ENCODE peak calls at places on chromosomes 7 and 10, in four cellular contexts. E is WTC11, I is K562, H is GM12878. N is an unnamed sample.

GRCh38 chr7:70674268-70675025 is 457.5 kb upstream of the GALNT17 start:
- DNase-seq in H (no peak), E (no peak), I (no peak), N (no peak)

GRCh38 chr7:132654150-132654549 is 77.9 kb upstream of the PLXNA4 start:
- DNase-seq in E (peak; percentile 16), I (peak; percentile 51), H (no peak), N (no peak)

GRCh38 chr10:116669832-116670644 is 49.3 kb downstream of the PNLIPRP2 start:
- DNase-seq in I (peak; percentile 62), H (no peak), E (peak; percentile 83), N (peak; percentile 39)

GRCh38 chr7:129163875-129164544 is 19.5 kb downstream of the TSPAN33 start:
- DNase-seq in H (no peak), I (peak; percentile 69), E (no peak), N (peak; percentile 40)

GRCh38 chr10:123564631-123565030 is 101.5 kb upstream of the GPR26 start:
- DNase-seq in H (no peak), I (no peak), E (no peak), N (no peak)

GRCh38 chr7:83148776-83149175 is 13.9 kb downstream of the PCLO start:
- DNase-seq in E (no peak), I (no peak), H (no peak), N (no peak)

GRCh38 chr10:132163278-132163765 is 23.4 kb upstream of the DPYSL4 start:
- DNase-seq in I (peak; percentile 84), E (peak; percentile 88), H (no peak), N (peak; percentile 33)

GRCh38 chr7:32293833-32294232 is 196.3 kb downstream of the LSM5 start:
- DNase-seq in H (no peak), I (no peak), E (peak; percentile 15), N (no peak)

GRCh38 chr7:11835260-11835659 is 3.3 kb upstream of the THSD7A start:
- DNase-seq in I (no peak), E (no peak), H (no peak), N (no peak)

GRCh38 chr7:6209340-6209739 is 63.1 kb downstream of the CYTH3 start:
- DNase-seq in H (no peak), I (no peak), E (no peak), N (no peak)

GRCh38 chr10:75272896-75273295 is 37.1 kb upstream of the COMTD1 start:
- DNase-seq in I (no peak), E (no peak), H (no peak), N (peak; percentile 12)

GRCh38 chr10:87816163-87816841 is 1.7 kb downstream of the ATAD1 start:
- DNase-seq in E (no peak), H (no peak), I (no peak), N (no peak)

GRCh38 chr7:139821349-139822115 is 7.5 kb upstream of the TBXAS1 start:
- DNase-seq in E (no peak), I (no peak), H (no peak), N (no peak)

GRCh38 chr10:132848306-132848705 is 62.4 kb upstream of the NKX6-2 start:
- DNase-seq in H (no peak), I (no peak), E (peak; percentile 15), N (no peak)

GRCh38 chr7:71350680-71351079 is 218.7 kb downstream of the GALNT17 start:
- DNase-seq in H (no peak), I (no peak), E (no peak), N (no peak)

GRCh38 chr10:124291009-124291671 is 127.6 kb downstream of the OAT start:
- DNase-seq in H (no peak), I (no peak), E (no peak), N (no peak)

GRCh38 chr7:93883078-93883916 is 7.3 kb downstream of the TFPI2 start:
- DNase-seq in H (no peak), E (no peak), I (no peak), N (no peak)

GRCh38 chr10:130498042-130498441 is 361.9 kb downstream of the GLRX3 start:
- DNase-seq in H (no peak), E (no peak), I (no peak), N (no peak)

GRCh38 chr10:21314234-21314633 is 211.2 kb downstream of the SKIDA1 start:
- DNase-seq in E (no peak), I (no peak), H (no peak), N (peak; percentile 27)

GRCh38 chr10:50937230-50937907 is 51.9 kb upstream of the A1CF start:
- DNase-seq in I (peak; percentile 14), H (no peak), E (no peak), N (peak; percentile 24)

GRCh38 chr7:65373608-65374351 is at the start of gene ZNF92:
- DNase-seq in E (peak; percentile 99), H (peak; percentile 96), I (peak; percentile 98), N (peak; percentile 97)

GRCh38 chr10:11551915-11552602 is 59.4 kb downstream of the USP6NL start:
- DNase-seq in H (no peak), I (peak; percentile 32), E (no peak), N (peak; percentile 63)

GRCh38 chr7:148699772-148700629 is 1.3 kb downstream of the CUL1 start:
- DNase-seq in I (peak; percentile 66), H (no peak), E (no peak), N (peak; percentile 33)

GRCh38 chr10:7562026-7562425 is 104.7 kb downstream of the ITIH5 start:
- DNase-seq in I (no peak), E (no peak), H (no peak), N (no peak)

GRCh38 chr7:117716707-117717294 is 156.4 kb downstream of the CTTNBP2 start:
- DNase-seq in I (no peak), H (no peak), E (no peak), N (no peak)

GRCh38 chr10:25018703-25019102 is 2.3 kb downstream of the THNSL1 start:
- DNase-seq in E (no peak), I (no peak), H (no peak), N (no peak)

GRCh38 chr10:14405076-14406065 is 74.6 kb upstream of the FRMD4A start:
- DNase-seq in H (no peak), E (no peak), I (no peak), N (no peak)

GRCh38 chr7:322111-322671 is 32.2 kb downstream of the FOXL3 start:
- DNase-seq in I (peak; percentile 98), E (peak; percentile 94), H (no peak), N (no peak)

GRCh38 chr10:121337356-121337936 is 260.8 kb downstream of the FGFR2 start:
- DNase-seq in I (no peak), H (no peak), E (no peak), N (no peak)

GRCh38 chr10:26486985-26487850 is 49.1 kb downstream of the APBB1IP start:
- DNase-seq in I (no peak), H (peak; percentile 79), E (no peak), N (peak; percentile 3)

GRCh38 chr7:128017880-128018845 is 13.1 kb downstream of the LRRC4 start:
- DNase-seq in H (no peak), I (no peak), E (no peak), N (no peak)

GRCh38 chr7:66162622-66163021 is 42.5 kb upstream of the TPST1 start:
- DNase-seq in E (no peak), H (no peak), I (no peak), N (no peak)

GRCh38 chr10:130786365-130786966 is 525.1 kb downstream of the TCERG1L start:
- DNase-seq in I (no peak), H (no peak), E (no peak), N (no peak)

GRCh38 chr7:29228289-29229011 is 33.9 kb downstream of the CHN2 start:
- DNase-seq in H (no peak), I (no peak), E (no peak), N (peak; percentile 92)

GRCh38 chr7:117212969-117213877 is 109.6 kb downstream of the WNT2 start:
- DNase-seq in E (peak; percentile 73), H (peak; percentile 42), I (peak; percentile 85), N (peak; percentile 42)

GRCh38 chr7:127807340-127807739 is 155.3 kb downstream of the SND1 start:
- DNase-seq in I (no peak), H (no peak), E (no peak), N (no peak)

GRCh38 chr7:43872401-43873165 is 3.3 kb upstream of the MRPS24 start:
- DNase-seq in E (no peak), I (peak; percentile 34), H (no peak), N (no peak)

GRCh38 chr7:24783731-24784130 is 26.5 kb upstream of the GSDME start:
- DNase-seq in E (no peak), H (no peak), I (no peak), N (no peak)

DNA sequence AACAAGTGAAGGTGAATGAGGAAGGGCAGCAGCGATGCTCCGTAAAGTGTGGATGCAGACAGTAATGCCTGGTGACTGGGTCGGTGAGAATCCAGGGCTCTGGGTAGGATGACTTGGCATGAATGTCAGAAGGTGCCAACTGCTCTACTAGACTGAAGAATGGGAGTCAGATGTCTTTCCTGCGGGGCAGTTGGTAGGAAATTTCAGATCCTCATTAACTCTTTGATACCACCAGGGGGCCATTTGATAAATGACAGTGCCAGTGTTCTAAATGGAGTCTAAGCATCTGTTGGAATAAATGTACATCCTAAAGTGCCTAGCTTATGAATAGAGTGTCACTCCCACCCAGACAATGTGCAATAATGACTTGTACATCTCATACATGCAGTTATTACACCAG is 462.0 kb downstream of the GRM8 start:
- DNase-seq in I (no peak), H (no peak), E (no peak), N (no peak)
- TF ChIP-seq TCF7 in I (no peak), H (no peak), E (no peak), N (no peak)

GRCh38 chr7:152076324-152076821 is 50.9 kb downstream of the GALNT11 start:
- DNase-seq in H (no peak), I (peak; percentile 65), E (peak; percentile 65), N (peak; percentile 18)
- TF ChIP-seq USF2 in H (no peak), I (no peak), E (no peak), N (no peak)

GRCh38 chr7:46139079-46139478 is 218.0 kb upstream of the IGFBP3 start:
- DNase-seq in E (no peak), I (no peak), H (peak; percentile 48), N (no peak)
- TF ChIP-seq TCF7 in E (no peak), I (no peak), H (no peak), N (no peak)

GRCh38 chr10:114697061-114697598 is 39.1 kb upstream of the ABLIM1 start:
- DNase-seq in E (no peak), H (no peak), I (no peak), N (no peak)
- TF ChIP-seq USF2 in E (no peak), H (no peak), I (no peak), N (no peak)

GRCh38 chr10:70652761-70653657 is 19.3 kb upstream of the ADAMTS14 start:
- DNase-seq in I (peak; percentile 63), H (no peak), E (no peak), N (no peak)

GRCh38 chr10:70658582-70659136 is 13.6 kb upstream of the ADAMTS14 start:
- DNase-seq in H (no peak), I (no peak), E (no peak), N (no peak)

GRCh38 chr10:70657036-70657435 is 15.3 kb upstream of the ADAMTS14 start:
- DNase-seq in H (no peak), E (no peak), I (no peak), N (no peak)

GRCh38 chr10:70656489-70656888 is 15.8 kb upstream of the ADAMTS14 start:
- DNase-seq in I (peak; percentile 72), H (peak; percentile 56), E (no peak), N (no peak)

GRCh38 chr10:70655316-70655715 is 17.0 kb upstream of the ADAMTS14 start:
- DNase-seq in I (no peak), H (no peak), E (no peak), N (no peak)
- TF ChIP-seq TCF7 in I (no peak), H (no peak), E (no peak), N (no peak)

GRCh38 chr7:144050093-144050492 is 1.3 kb downstream of the OR2A5 start:
- DNase-seq in I (no peak), H (no peak), E (no peak), N (no peak)
- TF ChIP-seq USF2 in I (no peak), H (no peak), E (no peak), N (no peak)